ENCODE peak calls at places on chromosome 1, in five cellular contexts. O is cardiac fibroblast; L is B cell; U is CD4-positive, alpha-beta T cell; H is IMR-90. I is an unnamed sample.

GRCh38 chr1:235083589-235084323 is 44.9 kb downstream of the TOMM20 start:
- DNase-seq in O (peak), L (peak), U (peak), H (peak), I (peak)

GRCh38 chr1:17669866-17670451 is 85.2 kb upstream of the ACTL8 start:
- DNase-seq in O (no peak), L (no peak), U (no peak), H (no peak), I (no peak)

GRCh38 chr1:202110977-202111376 is 11.7 kb upstream of the GPR37L1 start:
- DNase-seq in O (no peak), L (no peak), U (no peak), H (no peak), I (no peak)

GRCh38 chr1:168100315-168101002 is 36.3 kb downstream of the GPR161 start:
- DNase-seq in O (peak), L (no peak), U (no peak), H (no peak), I (no peak)

GRCh38 chr1:170285027-170285426 is 139.3 kb downstream of the NTMT2 start:
- DNase-seq in O (no peak), L (no peak), U (no peak), H (no peak), I (no peak)

GRCh38 chr1:162710349-162710748 is 78.1 kb downstream of the DDR2 start:
- DNase-seq in O (peak), L (no peak), U (no peak), H (peak), I (no peak)

GRCh38 chr1:246681822-246682221 is 42.4 kb upstream of the SCCPDH start:
- DNase-seq in O (peak), L (no peak), U (no peak), H (no peak), I (no peak)

GRCh38 chr1:170927955-170928850 is 7.1 kb upstream of the MROH9 start:
- DNase-seq in O (peak), L (no peak), U (no peak), H (no peak), I (no peak)

GRCh38 chr1:23531695-23532094 is 662 bp upstream of the E2F2 start:
- DNase-seq in O (no peak), L (no peak), U (no peak), H (no peak), I (no peak)

GRCh38 chr1:3461238-3461933 is 6.9 kb downstream of the ARHGEF16 start:
- DNase-seq in O (no peak), L (no peak), U (no peak), H (no peak), I (no peak)

GRCh38 chr1:179002552-179003345 is 22.9 kb upstream of the FAM20B start:
- DNase-seq in O (peak), L (peak), U (peak), H (peak), I (no peak)
- TF ChIP-seq CTCF in O (peak), L (peak), U (peak), H (peak), I (peak)

DNA sequence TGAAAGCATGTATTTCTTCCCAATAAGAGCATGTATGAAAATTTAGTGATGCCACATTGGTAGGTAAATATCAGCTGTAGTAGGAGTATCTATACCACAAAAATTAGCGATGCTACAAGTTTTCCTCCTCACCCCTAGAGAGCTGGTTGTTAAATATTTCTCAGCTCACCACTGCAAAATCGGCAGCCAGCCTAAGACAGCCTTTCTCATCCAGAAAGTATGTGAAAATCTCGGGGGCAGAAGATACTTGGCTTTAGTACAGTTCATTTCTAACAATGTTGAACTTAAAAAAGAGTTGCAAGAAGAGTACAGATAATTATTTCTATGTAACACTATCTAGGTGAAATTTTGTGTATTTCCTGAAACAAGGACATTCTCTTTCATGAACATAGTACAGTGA is 235.3 kb downstream of the TPR start:
- DNase-seq in O (peak), L (no peak), U (no peak), H (peak), I (no peak)
- TF ChIP-seq CTCF in O (no peak), L (no peak), U (no peak), H (no peak), I (no peak)

GRCh38 chr1:217053666-217054065 is 330.4 kb upstream of the ESRRG start:
- DNase-seq in O (no peak), L (no peak), U (no peak), H (no peak), I (no peak)

GRCh38 chr1:217049081-217049480 is 325.9 kb upstream of the ESRRG start:
- DNase-seq in O (no peak), L (no peak), U (no peak), H (no peak), I (no peak)

GRCh38 chr1:217052196-217052595 is 329.0 kb upstream of the ESRRG start:
- DNase-seq in O (no peak), L (no peak), U (no peak), H (peak), I (no peak)

GRCh38 chr1:217048104-217048707 is 325.0 kb upstream of the ESRRG start:
- DNase-seq in O (peak), L (no peak), U (no peak), H (no peak), I (no peak)
- TF ChIP-seq CTCF in O (no peak), L (no peak), U (no peak), H (no peak), I (peak)

DNA sequence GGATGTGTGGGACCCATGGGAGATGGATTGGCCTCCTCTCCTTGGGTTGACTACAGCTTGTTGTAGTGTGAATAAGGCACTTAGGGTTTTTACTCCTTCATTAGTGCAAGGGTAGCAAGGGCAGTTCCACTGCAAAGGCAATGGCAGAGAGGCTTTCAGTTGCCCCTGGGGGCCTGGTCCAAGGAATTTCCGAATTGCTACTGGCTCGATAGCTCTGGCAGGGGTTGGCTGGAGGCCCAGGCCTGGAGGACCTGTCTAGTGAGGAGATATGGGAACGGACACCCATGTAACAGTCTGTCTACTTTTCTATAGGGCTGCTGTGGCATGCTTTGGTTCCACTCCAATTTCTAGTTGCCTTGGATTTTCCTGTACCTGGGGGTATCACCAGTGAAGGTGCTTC is 218.9 kb upstream of the C1orf105 start:
- DNase-seq in O (no peak), L (no peak), U (no peak), H (no peak), I (no peak)
- TF ChIP-seq CTCF in O (no peak), L (no peak), U (no peak), H (no peak), I (no peak)

DNA sequence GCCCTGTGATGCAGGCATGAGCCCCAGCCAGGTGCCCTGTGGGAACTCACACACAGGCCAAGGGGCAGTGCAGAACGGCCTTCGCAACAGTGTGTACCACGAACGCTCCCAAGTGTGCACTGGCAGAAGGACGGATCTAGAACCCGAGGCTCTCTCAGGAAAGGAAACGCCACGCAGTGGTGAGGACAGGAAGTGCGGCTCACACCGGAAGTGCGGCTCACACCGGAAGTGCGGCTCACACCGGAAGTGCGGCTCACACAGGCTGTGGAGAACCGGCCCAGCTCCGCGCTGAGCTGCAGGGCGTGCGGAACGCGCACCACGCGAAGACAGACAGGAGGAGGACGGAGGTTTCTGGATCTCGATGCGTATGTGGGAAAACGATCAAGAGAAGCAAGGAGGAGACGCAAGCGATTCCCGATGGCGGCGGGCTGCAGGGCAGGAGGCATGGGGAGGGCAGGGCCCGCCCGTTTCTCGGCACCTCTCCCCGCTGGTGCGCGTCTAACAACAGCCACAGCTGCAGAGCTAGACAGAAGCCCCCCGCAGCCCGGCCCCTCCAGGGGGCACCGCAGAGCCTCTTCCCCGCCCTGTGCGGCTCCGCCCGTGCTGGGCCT is 35.9 kb upstream of the TMEM52 start:
- DNase-seq in O (no peak), L (no peak), U (no peak), H (no peak), I (no peak)
- TF ChIP-seq CTCF in O (no peak), L (no peak), U (no peak), H (no peak), I (peak)